ENCODE peak calls at places on chromosomes 7 and 10, in four cellular contexts. O is anterior cingulate cortex, J is T-helper 2 cell, Q is NCI-H2107. N is an unnamed sample.
A peak's percentile ranks its signal among the peaks of the same experiment; 100 is the strongest.

GRCh38 chr10:18238875-18239485 is 98.8 kb downstream of the CACNB2 start:
- DNase-seq in O (no peak), J (peak; percentile 41), Q (no peak), N (peak; percentile 51)

GRCh38 chr7:38318803-38319416 is 45.5 kb upstream of the TARP start:
- DNase-seq in O (no peak), J (peak; percentile 61), Q (peak; percentile 58), N (peak; percentile 84)

GRCh38 chr10:71241899-71242620 is 29.7 kb downstream of the UNC5B start:
- DNase-seq in O (no peak), J (no peak), Q (no peak), N (no peak)

GRCh38 chr7:46545790-46546189 is 624.7 kb upstream of the IGFBP3 start:
- DNase-seq in O (no peak), J (no peak), Q (no peak), N (peak; percentile 98)

GRCh38 chr7:137269240-137269639 is 74.3 kb downstream of the PTN start:
- DNase-seq in O (no peak), J (no peak), Q (no peak), N (no peak)

GRCh38 chr10:52348037-52348564 is 34.0 kb downstream of the DKK1 start:
- DNase-seq in O (no peak), J (no peak), Q (no peak), N (no peak)

GRCh38 chr7:20267482-20267881 is 50.3 kb upstream of the MACC1 start:
- DNase-seq in O (no peak), J (peak; percentile 14), Q (no peak), N (no peak)

GRCh38 chr7:3960045-3960772 is 659.2 kb downstream of the SDK1 start:
- DNase-seq in O (no peak), J (no peak), Q (no peak), N (peak; percentile 41)

GRCh38 chr7:144407266-144407931 is 3.9 kb upstream of the NOBOX start:
- DNase-seq in O (no peak), J (no peak), Q (no peak), N (no peak)

GRCh38 chr10:35306852-35307251 is 29.5 kb upstream of the CCNY start:
- DNase-seq in O (no peak), J (peak; percentile 16), Q (no peak), N (peak; percentile 73)

GRCh38 chr10:100345570-100346330 is 1.3 kb upstream of the SCD start:
- DNase-seq in O (no peak), J (no peak), Q (no peak), N (peak; percentile 92)

GRCh38 chr7:134042307-134042706 is 84.8 kb upstream of the LRGUK start:
- DNase-seq in O (no peak), J (no peak), Q (no peak), N (no peak)

GRCh38 chr7:111324228-111324627 is 233.3 kb downstream of the LRRN3 start:
- DNase-seq in O (no peak), J (no peak), Q (no peak), N (no peak)

GRCh38 chr7:150324366-150324961 is 1.1 kb upstream of the ACTR3C start:
- DNase-seq in O (no peak), J (peak; percentile 9), Q (peak; percentile 19), N (no peak)

GRCh38 chr10:45425628-45426563 is 51.9 kb downstream of the ALOX5 start:
- DNase-seq in O (no peak), J (no peak), Q (no peak), N (peak; percentile 42)